ENCODE peak calls at places on chromosomes 5 and 9, in ten cellular contexts. N is ovary; J is astrocyte of the cerebellum; Q is A549; G is CD8-positive, alpha-beta T cell; T is upper lobe of right lung; B is uterus; E is PC-9; U is choroid plexus epithelial cell; D is foreskin fibroblast. V is an unnamed sample.

GRCh38 chr5:55151923-55152842 is 7.8 kb upstream of the GPX8 start:
- DNase-seq in U (peak), E (peak), N (no peak), T (no peak), J (peak), G (no peak), B (no peak), D (peak), Q (no peak), V (no peak)

GRCh38 chr5:98631311-98632054 is 142.0 kb upstream of the RGMB start:
- DNase-seq in N (no peak), U (peak), Q (no peak), B (no peak), J (peak), T (no peak), D (peak), G (no peak), E (no peak), V (peak)

GRCh38 chr9:93656426-93657222 is 80.2 kb downstream of the PHF2 start:
- DNase-seq in B (no peak), D (no peak), Q (no peak), N (no peak), U (no peak), J (no peak), G (no peak), T (peak), E (no peak), V (no peak)

GRCh38 chr5:110371725-110372041 is 354.8 kb downstream of the TMEM232 start:
- DNase-seq in D (no peak), Q (no peak), T (no peak), E (no peak), B (no peak), N (no peak), J (no peak), U (no peak), G (no peak), V (no peak)

GRCh38 chr5:177338251-177339106 is 13.0 kb downstream of the LMAN2 start:
- DNase-seq in T (no peak), B (no peak), G (no peak), E (no peak), J (no peak), D (no peak), U (no peak), Q (no peak), N (no peak), V (no peak)

GRCh38 chr5:140398379-140398811 is 3.2 kb upstream of the ANKHD1 start:
- DNase-seq in B (no peak), T (no peak), E (peak), G (no peak), D (peak), J (no peak), N (no peak), Q (peak), U (peak), V (no peak)

GRCh38 chr5:63247651-63248050 is 669.0 kb downstream of the LRRC70 start:
- DNase-seq in J (no peak), T (no peak), B (no peak), Q (no peak), G (no peak), D (no peak), E (no peak), N (no peak), U (peak), V (no peak)

GRCh38 chr5:168211245-168211644 is 80.2 kb upstream of the WWC1 start:
- DNase-seq in Q (no peak), B (no peak), J (no peak), T (no peak), N (no peak), E (no peak), D (no peak), U (no peak), G (no peak), V (no peak)

GRCh38 chr5:3695818-3696217 is 100.2 kb downstream of the IRX1 start:
- DNase-seq in J (no peak), T (no peak), D (no peak), N (no peak), E (no peak), G (no peak), U (no peak), B (no peak), Q (no peak), V (no peak)

GRCh38 chr5:5619546-5619945 is 197.1 kb downstream of the ICE1 start:
- DNase-seq in J (no peak), G (no peak), E (no peak), N (no peak), B (no peak), D (no peak), T (no peak), U (no peak), Q (no peak), V (no peak)

GRCh38 chr9:113692264-113692663 is 183.8 kb upstream of the ZNF618 start:
- DNase-seq in G (no peak), T (no peak), B (no peak), N (no peak), Q (no peak), D (no peak), E (no peak), U (no peak), J (no peak), V (no peak)

GRCh38 chr5:83101514-83101913 is 24.2 kb downstream of the XRCC4 start:
- DNase-seq in B (no peak), T (no peak), E (no peak), U (no peak), N (no peak), J (no peak), Q (no peak), D (no peak), G (no peak), V (no peak)

GRCh38 chr5:118882666-118883065 is 105.7 kb downstream of the DTWD2 start:
- DNase-seq in Q (no peak), J (no peak), B (no peak), G (no peak), T (no peak), U (no peak), E (no peak), N (no peak), D (no peak), V (no peak)

GRCh38 chr5:76408104-76408644 is 5.1 kb downstream of the IQGAP2 start:
- DNase-seq in Q (no peak), G (no peak), D (no peak), U (no peak), N (no peak), E (no peak), B (no peak), J (no peak), T (no peak), V (no peak)

GRCh38 chr5:153352685-153353219 is 137.7 kb upstream of the GRIA1 start:
- DNase-seq in N (no peak), G (no peak), E (no peak), U (no peak), T (no peak), D (no peak), J (peak), B (no peak), Q (no peak), V (no peak)

GRCh38 chr9:41229408-41230401 is 40.6 kb upstream of the ZNG1F start:
- DNase-seq in N (peak), E (no peak), U (peak), D (peak), B (no peak), G (no peak), T (peak), Q (no peak), J (no peak), V (no peak)

GRCh38 chr9:34994429-34995287 is 5.1 kb downstream of the DNAJB5 start:
- DNase-seq in E (no peak), B (peak), J (no peak), G (no peak), U (peak), Q (peak), T (no peak), N (no peak), D (peak), V (no peak)

GRCh38 chr9:120402741-120403542 is 177.0 kb downstream of the CDK5RAP2 start:
- DNase-seq in G (no peak), U (peak), B (no peak), N (no peak), D (peak), T (no peak), Q (peak), J (peak), E (peak), V (no peak)

GRCh38 chr5:395156-395920 is 47.6 kb upstream of the EXOC3 start:
- DNase-seq in Q (no peak), E (peak), D (peak), G (no peak), N (peak), J (no peak), B (no peak), T (peak), U (peak), V (no peak)

GRCh38 chr5:157562111-157562581 is 13.4 kb downstream of the ADAM19 start:
- DNase-seq in G (no peak), B (no peak), D (no peak), N (peak), Q (no peak), U (no peak), J (peak), E (no peak), T (no peak), V (no peak)

GRCh38 chr9:129595323-129595741 is 25.6 kb downstream of the C9orf50 start:
- DNase-seq in G (no peak), E (no peak), B (no peak), J (no peak), T (no peak), D (peak), N (no peak), U (peak), Q (no peak), V (no peak)

GRCh38 chr5:73066466-73066865 is 53.9 kb upstream of the TMEM171 start:
- DNase-seq in G (no peak), E (no peak), U (peak), Q (no peak), T (no peak), J (peak), D (peak), B (no peak), N (no peak), V (no peak)

GRCh38 chr9:120348951-120349429 is 231.0 kb downstream of the CDK5RAP2 start:
- DNase-seq in Q (peak), J (peak), B (no peak), T (no peak), N (no peak), G (no peak), D (peak), U (peak), E (no peak), V (no peak)

GRCh38 chr9:125829743-125830142 is 82.6 kb downstream of the PBX3 start:
- DNase-seq in B (no peak), N (peak), T (no peak), D (peak), E (no peak), J (no peak), U (peak), G (peak), Q (no peak), V (no peak)

GRCh38 chr9:100575765-100576368 is 2.0 kb upstream of the CAVIN4 start:
- DNase-seq in E (peak), D (peak), N (no peak), Q (no peak), T (no peak), J (no peak), U (peak), G (no peak), B (no peak), V (no peak)

GRCh38 chr9:77649109-77649812 is 1.1 kb upstream of the GNA14 start:
- DNase-seq in Q (peak), B (no peak), G (no peak), J (no peak), T (no peak), U (peak), D (peak), E (no peak), N (no peak), V (no peak)

GRCh38 chr5:69048233-69048632 is 45.6 kb upstream of the SLC30A5 start:
- DNase-seq in N (no peak), D (peak), E (no peak), J (no peak), Q (no peak), B (no peak), T (no peak), G (no peak), U (no peak), V (no peak)

GRCh38 chr9:83047839-83048775 is 14.8 kb downstream of the RASEF start:
- DNase-seq in U (peak), B (peak), G (no peak), T (no peak), N (no peak), D (peak), E (no peak), Q (peak), J (peak), V (peak)

GRCh38 chr5:57172466-57172961 is 1.3 kb upstream of the GPBP1 start:
- DNase-seq in U (peak), T (no peak), B (no peak), E (peak), J (no peak), D (peak), Q (no peak), N (no peak), G (no peak), V (no peak)

GRCh38 chr5:120436996-120437395 is 27.1 kb upstream of the PRR16 start:
- DNase-seq in E (no peak), D (peak), T (no peak), Q (no peak), B (no peak), U (peak), G (no peak), N (no peak), J (peak), V (no peak)

GRCh38 chr5:52580921-52581320 is 206.8 kb upstream of the ITGA1 start:
- DNase-seq in G (no peak), J (peak), T (no peak), D (peak), Q (no peak), E (no peak), U (peak), B (no peak), N (no peak), V (no peak)

GRCh38 chr9:107480386-107480789 is 9.2 kb downstream of the KLF4 start:
- DNase-seq in B (peak), U (peak), G (no peak), N (peak), T (peak), E (peak), D (peak), J (no peak), Q (peak), V (no peak)

GRCh38 chr5:180021900-180022299 is 49.7 kb downstream of the RNF130 start:
- DNase-seq in E (no peak), G (no peak), Q (no peak), N (no peak), D (no peak), U (no peak), B (no peak), J (no peak), T (no peak), V (no peak)

GRCh38 chr5:90301248-90301647 is 108.3 kb downstream of the CETN3 start:
- DNase-seq in B (no peak), D (no peak), Q (no peak), E (no peak), T (no peak), J (no peak), N (no peak), G (no peak), U (no peak), V (no peak)

GRCh38 chr5:76684756-76685594 is 31.0 kb upstream of the F2R start:
- DNase-seq in T (no peak), D (no peak), E (no peak), N (no peak), U (no peak), B (no peak), J (no peak), G (no peak), Q (no peak), V (no peak)

GRCh38 chr5:131256507-131256823 is 7.4 kb upstream of the CDC42SE2 start:
- DNase-seq in T (no peak), N (no peak), G (no peak), B (no peak), J (no peak), Q (no peak), D (no peak), U (no peak), E (no peak), V (no peak)
- TF ChIP-seq CTCF in T (no peak), N (no peak), G (no peak), B (no peak), J (no peak), Q (no peak), D (no peak), U (no peak), E (no peak), V (no peak)

GRCh38 chr9:134640491-134641172 is 971 bp upstream of the COL5A1 start:
- DNase-seq in N (no peak), U (no peak), T (no peak), Q (no peak), E (no peak), J (no peak), B (no peak), D (no peak), G (no peak), V (no peak)

GRCh38 chr9:134641173-134641985 is at the start of gene COL5A1:
- DNase-seq in B (peak), U (peak), J (peak), Q (peak), N (peak), T (peak), E (no peak), D (peak), G (peak), V (peak)

GRCh38 chr9:134641989-134642384 is 384 bp downstream of the COL5A1 start:
- DNase-seq in E (no peak), G (no peak), J (no peak), U (no peak), D (peak), Q (no peak), N (no peak), T (no peak), B (no peak), V (no peak)

GRCh38 chr9:134643306-134643705 is 1.7 kb downstream of the COL5A1 start:
- DNase-seq in J (no peak), D (peak), N (peak), U (peak), G (no peak), E (no peak), B (peak), T (no peak), Q (no peak), V (no peak)

GRCh38 chr9:134642385-134643181 is 980 bp downstream of the COL5A1 start:
- DNase-seq in D (peak), Q (peak), J (no peak), U (peak), N (peak), G (no peak), B (peak), T (no peak), E (no peak), V (no peak)
- H3K4me3 ChIP-seq in D (peak), Q (peak), J (peak), U (peak), N (peak), G (no peak), B (peak), T (peak), E (no peak), V (peak)

DNA sequence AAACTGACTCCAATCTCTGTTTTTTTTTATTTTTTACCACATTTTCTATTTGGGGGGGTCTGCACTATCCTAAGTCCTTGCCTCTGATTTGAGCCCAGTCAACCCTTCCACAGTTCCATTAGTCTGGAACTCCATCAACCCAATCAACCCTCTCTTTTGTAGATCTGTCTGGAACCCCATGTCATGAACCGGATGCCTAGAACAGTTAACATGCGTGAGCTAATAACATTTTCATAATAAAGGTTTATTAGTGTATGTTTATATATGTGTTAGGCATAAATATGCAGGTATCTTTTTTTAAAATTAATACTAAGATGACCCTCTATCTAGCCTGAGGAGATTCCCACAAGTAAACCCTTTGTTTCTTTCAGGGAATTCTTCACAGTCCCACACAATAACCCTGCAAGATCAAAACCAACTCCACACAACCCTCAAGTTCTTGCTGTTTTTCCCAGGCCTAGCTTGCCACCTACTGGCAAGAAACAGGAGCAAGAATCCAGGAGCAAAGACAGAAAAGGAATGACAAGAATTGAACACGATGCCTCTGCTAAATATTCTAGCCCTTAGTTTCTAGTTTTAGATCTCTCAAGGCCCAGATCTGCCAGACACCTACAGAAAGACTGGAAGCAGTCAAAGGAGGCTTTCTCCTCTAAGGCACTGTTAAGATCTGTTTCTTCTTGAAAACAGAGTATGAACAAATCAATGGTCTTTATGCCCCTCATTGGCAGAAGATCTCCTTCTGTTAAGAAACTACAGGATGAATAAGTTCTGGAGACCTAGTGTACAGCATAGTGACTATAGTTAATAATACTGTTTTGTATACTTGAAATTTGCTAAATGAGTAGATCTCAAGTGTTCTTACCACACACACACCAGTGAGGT is 100.4 kb downstream of the TRIM36 start:
- DNase-seq in E (no peak), N (no peak), D (peak), B (no peak), U (peak), J (peak), G (no peak), Q (peak), T (no peak), V (peak)
- TF ChIP-seq CTCF in E (peak), N (no peak), D (peak), B (peak), U (peak), J (peak), G (no peak), Q (peak), T (peak), V (peak)

GRCh38 chr5:135993248-135993893 is 35.4 kb upstream of the TGFBI start:
- DNase-seq in J (no peak), U (no peak), B (no peak), N (no peak), T (no peak), G (no peak), Q (no peak), D (peak), E (no peak), V (no peak)
- H3K4me3 ChIP-seq in J (no peak), U (no peak), B (no peak), N (no peak), T (no peak), G (no peak), Q (peak), D (no peak), E (no peak), V (no peak)

GRCh38 chr5:127686424-127686823 is 16.8 kb upstream of the CCDC192 start:
- DNase-seq in Q (no peak), U (no peak), N (no peak), T (no peak), D (no peak), B (no peak), E (no peak), G (no peak), J (no peak), V (no peak)
- TF ChIP-seq CTCF in Q (no peak), U (no peak), N (no peak), T (no peak), D (no peak), B (no peak), E (no peak), G (no peak), J (no peak), V (no peak)

V was measured in retinal pigment epithelial cell.